ENCODE peak calls at places on chromosomes 5 and 9, in six cellular contexts. One of them, this sample, is unnamed.
A peak's percentile ranks its signal among the peaks of the same experiment; 100 is the strongest.

GRCh38 chr5:149470942-149471341 is 80.3 kb downstream of the CSNK1A1 start:
- DNase-seq in stomach: no peak
- DNase-seq in SJSA1: no peak
- DNase-seq in pancreas: no peak
- DNase-seq in SW 1271: no peak
- DNase-seq in stimulated activated CD4-positive, alpha-beta T cell treated with anti-CD3 and anti-CD28 coated beads, Interleukin-1b, Interleukin-23, amount 100 ng/mL, for 24 hours: no peak
- DNase-seq in this sample: no peak

GRCh38 chr5:108028411-108028810 is 353.5 kb downstream of the FBXL17 start:
- DNase-seq in stomach: no peak
- DNase-seq in SW 1271: no peak
- DNase-seq in stimulated activated CD4-positive, alpha-beta T cell treated with anti-CD3 and anti-CD28 coated beads, Interleukin-1b, Interleukin-23, amount 100 ng/mL, for 24 hours: no peak
- DNase-seq in SJSA1: no peak
- DNase-seq in pancreas: no peak
- DNase-seq in this sample: no peak

GRCh38 chr9:124809211-124809610 is 32.3 kb downstream of the OLFML2A start:
- DNase-seq in SW 1271: no peak
- DNase-seq in stomach: no peak
- DNase-seq in pancreas: no peak
- DNase-seq in stimulated activated CD4-positive, alpha-beta T cell treated with anti-CD3 and anti-CD28 coated beads, Interleukin-1b, Interleukin-23, amount 100 ng/mL, for 24 hours: no peak
- DNase-seq in SJSA1: no peak
- DNase-seq in this sample: no peak

GRCh38 chr5:63456279-63456678 is 506.0 kb downstream of the HTR1A start:
- DNase-seq in stimulated activated CD4-positive, alpha-beta T cell treated with anti-CD3 and anti-CD28 coated beads, Interleukin-1b, Interleukin-23, amount 100 ng/mL, for 24 hours: no peak
- DNase-seq in SJSA1: no peak
- DNase-seq in SW 1271: no peak
- DNase-seq in pancreas: no peak
- DNase-seq in stomach: no peak
- DNase-seq in this sample: no peak

GRCh38 chr9:92138157-92138959 is 23.1 kb upstream of the SPTLC1 start:
- DNase-seq in SJSA1: no peak
- DNase-seq in SW 1271: no peak
- DNase-seq in pancreas: peak; percentile 69
- DNase-seq in stomach: peak; percentile 75
- DNase-seq in stimulated activated CD4-positive, alpha-beta T cell treated with anti-CD3 and anti-CD28 coated beads, Interleukin-1b, Interleukin-23, amount 100 ng/mL, for 24 hours: peak; percentile 65
- DNase-seq in this sample: peak; percentile 67

GRCh38 chr5:174315871-174316270 is 270.4 kb downstream of the NSG2 start:
- DNase-seq in SW 1271: no peak
- DNase-seq in pancreas: no peak
- DNase-seq in SJSA1: no peak
- DNase-seq in stomach: no peak
- DNase-seq in stimulated activated CD4-positive, alpha-beta T cell treated with anti-CD3 and anti-CD28 coated beads, Interleukin-1b, Interleukin-23, amount 100 ng/mL, for 24 hours: no peak
- DNase-seq in this sample: no peak

GRCh38 chr5:111774525-111774924 is 17.5 kb upstream of the NREP start:
- DNase-seq in SW 1271: no peak
- DNase-seq in stomach: peak; percentile 50
- DNase-seq in stimulated activated CD4-positive, alpha-beta T cell treated with anti-CD3 and anti-CD28 coated beads, Interleukin-1b, Interleukin-23, amount 100 ng/mL, for 24 hours: no peak
- DNase-seq in pancreas: no peak
- DNase-seq in SJSA1: peak; percentile 25
- DNase-seq in this sample: no peak

GRCh38 chr9:108953983-108954574 is 19.9 kb downstream of the ABITRAM start:
- DNase-seq in pancreas: no peak
- DNase-seq in SJSA1: peak; percentile 17
- DNase-seq in stomach: no peak
- DNase-seq in stimulated activated CD4-positive, alpha-beta T cell treated with anti-CD3 and anti-CD28 coated beads, Interleukin-1b, Interleukin-23, amount 100 ng/mL, for 24 hours: no peak
- DNase-seq in SW 1271: no peak
- DNase-seq in this sample: no peak

GRCh38 chr9:7216004-7216821 is 458.4 kb downstream of the KDM4C start:
- DNase-seq in pancreas: no peak
- DNase-seq in stimulated activated CD4-positive, alpha-beta T cell treated with anti-CD3 and anti-CD28 coated beads, Interleukin-1b, Interleukin-23, amount 100 ng/mL, for 24 hours: no peak
- DNase-seq in stomach: no peak
- DNase-seq in SW 1271: no peak
- DNase-seq in SJSA1: no peak
- DNase-seq in this sample: no peak

GRCh38 chr5:148459669-148460068 is 75.9 kb downstream of the FBXO38 start:
- DNase-seq in stimulated activated CD4-positive, alpha-beta T cell treated with anti-CD3 and anti-CD28 coated beads, Interleukin-1b, Interleukin-23, amount 100 ng/mL, for 24 hours: no peak
- DNase-seq in SW 1271: no peak
- DNase-seq in SJSA1: no peak
- DNase-seq in stomach: no peak
- DNase-seq in pancreas: no peak
- DNase-seq in this sample: no peak

GRCh38 chr5:132776077-132776931 is 735 bp downstream of the SEPTIN8 start:
- DNase-seq in SJSA1: peak; percentile 69
- DNase-seq in stomach: no peak
- DNase-seq in SW 1271: no peak
- DNase-seq in pancreas: peak; percentile 30
- DNase-seq in stimulated activated CD4-positive, alpha-beta T cell treated with anti-CD3 and anti-CD28 coated beads, Interleukin-1b, Interleukin-23, amount 100 ng/mL, for 24 hours: no peak
- DNase-seq in this sample: no peak

GRCh38 chr5:113181409-113181808 is 204.8 kb downstream of the DCP2 start:
- DNase-seq in SW 1271: no peak
- DNase-seq in stomach: no peak
- DNase-seq in stimulated activated CD4-positive, alpha-beta T cell treated with anti-CD3 and anti-CD28 coated beads, Interleukin-1b, Interleukin-23, amount 100 ng/mL, for 24 hours: no peak
- DNase-seq in pancreas: no peak
- DNase-seq in SJSA1: no peak
- DNase-seq in this sample: no peak

GRCh38 chr5:126597156-126597555 is 2.1 kb upstream of the ALDH7A1 start:
- DNase-seq in SW 1271: no peak
- DNase-seq in stimulated activated CD4-positive, alpha-beta T cell treated with anti-CD3 and anti-CD28 coated beads, Interleukin-1b, Interleukin-23, amount 100 ng/mL, for 24 hours: no peak
- DNase-seq in stomach: no peak
- DNase-seq in pancreas: no peak
- DNase-seq in SJSA1: peak; percentile 25
- DNase-seq in this sample: no peak

GRCh38 chr5:179974946-179975712 is 67.4 kb upstream of the TBC1D9B start:
- DNase-seq in stimulated activated CD4-positive, alpha-beta T cell treated with anti-CD3 and anti-CD28 coated beads, Interleukin-1b, Interleukin-23, amount 100 ng/mL, for 24 hours: no peak
- DNase-seq in SJSA1: peak; percentile 18
- DNase-seq in SW 1271: no peak
- DNase-seq in stomach: no peak
- DNase-seq in pancreas: no peak
- DNase-seq in this sample: no peak

GRCh38 chr9:20604561-20604960 is 17.7 kb downstream of the MLLT3 start:
- DNase-seq in SJSA1: peak; percentile 43
- DNase-seq in stimulated activated CD4-positive, alpha-beta T cell treated with anti-CD3 and anti-CD28 coated beads, Interleukin-1b, Interleukin-23, amount 100 ng/mL, for 24 hours: no peak
- DNase-seq in stomach: no peak
- DNase-seq in pancreas: no peak
- DNase-seq in SW 1271: no peak
- DNase-seq in this sample: no peak

GRCh38 chr5:171157775-171158174 is 151.3 kb upstream of the TLX3 start:
- DNase-seq in stomach: no peak
- DNase-seq in pancreas: no peak
- DNase-seq in stimulated activated CD4-positive, alpha-beta T cell treated with anti-CD3 and anti-CD28 coated beads, Interleukin-1b, Interleukin-23, amount 100 ng/mL, for 24 hours: no peak
- DNase-seq in SJSA1: no peak
- DNase-seq in SW 1271: no peak
- DNase-seq in this sample: no peak

GRCh38 chr9:133144142-133144886 is 19.4 kb downstream of the GBGT1 start:
- DNase-seq in pancreas: peak; percentile 82
- DNase-seq in SW 1271: peak; percentile 70
- DNase-seq in SJSA1: peak; percentile 68
- DNase-seq in stimulated activated CD4-positive, alpha-beta T cell treated with anti-CD3 and anti-CD28 coated beads, Interleukin-1b, Interleukin-23, amount 100 ng/mL, for 24 hours: peak; percentile 62
- DNase-seq in stomach: peak; percentile 86
- DNase-seq in this sample: peak; percentile 98

GRCh38 chr9:125477089-125477544 is 215.5 kb downstream of the GAPVD1 start:
- DNase-seq in SJSA1: no peak
- DNase-seq in SW 1271: no peak
- DNase-seq in stomach: no peak
- DNase-seq in stimulated activated CD4-positive, alpha-beta T cell treated with anti-CD3 and anti-CD28 coated beads, Interleukin-1b, Interleukin-23, amount 100 ng/mL, for 24 hours: no peak
- DNase-seq in pancreas: no peak
- DNase-seq in this sample: no peak

GRCh38 chr9:105238302-105238701 is 6.1 kb upstream of the SLC44A1 start:
- DNase-seq in pancreas: peak; percentile 31
- DNase-seq in SJSA1: no peak
- DNase-seq in SW 1271: no peak
- DNase-seq in stimulated activated CD4-positive, alpha-beta T cell treated with anti-CD3 and anti-CD28 coated beads, Interleukin-1b, Interleukin-23, amount 100 ng/mL, for 24 hours: no peak
- DNase-seq in stomach: peak; percentile 78
- DNase-seq in this sample: no peak

GRCh38 chr5:78178356-78178755 is 116.1 kb downstream of the AP3B1 start:
- DNase-seq in SW 1271: no peak
- DNase-seq in stomach: no peak
- DNase-seq in SJSA1: no peak
- DNase-seq in stimulated activated CD4-positive, alpha-beta T cell treated with anti-CD3 and anti-CD28 coated beads, Interleukin-1b, Interleukin-23, amount 100 ng/mL, for 24 hours: no peak
- DNase-seq in pancreas: no peak
- DNase-seq in this sample: no peak